ENCODE peak calls at places on chromosome 10, in five cellular contexts. One of them, this sample, is unnamed.

GRCh38 chr10:14757394-14757793 is 17.3 kb downstream of the FAM107B start:
- DNase-seq in thoracic aorta: no peak
- DNase-seq in Caco-2: no peak
- DNase-seq in fibroblast of pulmonary artery: no peak
- DNase-seq in keratinocyte: no peak
- DNase-seq in this sample: no peak

GRCh38 chr10:118444016-118444415 is 101.9 kb upstream of the FAM204A start:
- DNase-seq in thoracic aorta: no peak
- DNase-seq in Caco-2: no peak
- DNase-seq in fibroblast of pulmonary artery: no peak
- DNase-seq in keratinocyte: no peak
- DNase-seq in this sample: no peak

GRCh38 chr10:99403674-99404073 is 26.8 kb downstream of the GOT1 start:
- DNase-seq in thoracic aorta: no peak
- DNase-seq in Caco-2: no peak
- DNase-seq in fibroblast of pulmonary artery: peak
- DNase-seq in keratinocyte: no peak
- DNase-seq in this sample: peak

GRCh38 chr10:132506711-132507466 is 30.7 kb upstream of the INPP5A start:
- DNase-seq in thoracic aorta: no peak
- DNase-seq in Caco-2: no peak
- DNase-seq in fibroblast of pulmonary artery: peak
- DNase-seq in keratinocyte: no peak
- DNase-seq in this sample: no peak

GRCh38 chr10:88923525-88923924 is 29.0 kb downstream of the ACTA2 start:
- DNase-seq in thoracic aorta: no peak
- DNase-seq in Caco-2: no peak
- DNase-seq in fibroblast of pulmonary artery: no peak
- DNase-seq in keratinocyte: no peak
- DNase-seq in this sample: no peak

GRCh38 chr10:61130366-61130765 is 186.4 kb upstream of the RHOBTB1 start:
- DNase-seq in thoracic aorta: no peak
- DNase-seq in Caco-2: no peak
- DNase-seq in fibroblast of pulmonary artery: no peak
- DNase-seq in keratinocyte: no peak
- DNase-seq in this sample: peak

GRCh38 chr10:65470986-65471385 is 1454.8 kb upstream of the LRRTM3 start:
- DNase-seq in thoracic aorta: no peak
- DNase-seq in Caco-2: no peak
- DNase-seq in fibroblast of pulmonary artery: no peak
- DNase-seq in keratinocyte: no peak
- DNase-seq in this sample: no peak

GRCh38 chr10:47240173-47240572 is 59.8 kb upstream of the GDF10 start:
- DNase-seq in thoracic aorta: no peak
- DNase-seq in Caco-2: no peak
- DNase-seq in fibroblast of pulmonary artery: no peak
- DNase-seq in keratinocyte: no peak
- DNase-seq in this sample: no peak

GRCh38 chr10:76302491-76302890 is 871.1 kb downstream of the LRMDA start:
- DNase-seq in thoracic aorta: no peak
- DNase-seq in Caco-2: no peak
- DNase-seq in fibroblast of pulmonary artery: peak
- DNase-seq in keratinocyte: no peak
- DNase-seq in this sample: no peak

GRCh38 chr10:12214763-12215218 is 18.8 kb downstream of the CDC123 start:
- DNase-seq in thoracic aorta: no peak
- DNase-seq in Caco-2: peak
- DNase-seq in fibroblast of pulmonary artery: peak
- DNase-seq in keratinocyte: no peak
- DNase-seq in this sample: peak

GRCh38 chr10:23613900-23614299 is 175.0 kb downstream of the OTUD1 start:
- DNase-seq in thoracic aorta: no peak
- DNase-seq in Caco-2: no peak
- DNase-seq in fibroblast of pulmonary artery: no peak
- DNase-seq in keratinocyte: no peak
- DNase-seq in this sample: no peak

GRCh38 chr10:132918264-132918616 is 24.1 kb downstream of the CFAP46 start:
- DNase-seq in thoracic aorta: no peak
- DNase-seq in Caco-2: no peak
- DNase-seq in fibroblast of pulmonary artery: no peak
- DNase-seq in keratinocyte: no peak
- DNase-seq in this sample: no peak

GRCh38 chr10:132958886-132959295 is 16.5 kb upstream of the CFAP46 start:
- DNase-seq in thoracic aorta: no peak
- DNase-seq in Caco-2: no peak
- DNase-seq in fibroblast of pulmonary artery: no peak
- DNase-seq in keratinocyte: no peak
- DNase-seq in this sample: no peak

GRCh38 chr10:78372806-78373205 is 339.1 kb downstream of the RPS24 start:
- DNase-seq in thoracic aorta: no peak
- DNase-seq in Caco-2: no peak
- DNase-seq in fibroblast of pulmonary artery: no peak
- DNase-seq in keratinocyte: no peak
- DNase-seq in this sample: no peak

GRCh38 chr10:11601670-11602069 is 9.8 kb downstream of the USP6NL start:
- DNase-seq in thoracic aorta: no peak
- DNase-seq in Caco-2: no peak
- DNase-seq in fibroblast of pulmonary artery: no peak
- DNase-seq in keratinocyte: no peak
- DNase-seq in this sample: no peak

GRCh38 chr10:34854147-34854601 is 39.1 kb upstream of the PARD3 start:
- DNase-seq in thoracic aorta: no peak
- DNase-seq in Caco-2: no peak
- DNase-seq in fibroblast of pulmonary artery: peak
- DNase-seq in keratinocyte: no peak
- DNase-seq in this sample: peak

DNA sequence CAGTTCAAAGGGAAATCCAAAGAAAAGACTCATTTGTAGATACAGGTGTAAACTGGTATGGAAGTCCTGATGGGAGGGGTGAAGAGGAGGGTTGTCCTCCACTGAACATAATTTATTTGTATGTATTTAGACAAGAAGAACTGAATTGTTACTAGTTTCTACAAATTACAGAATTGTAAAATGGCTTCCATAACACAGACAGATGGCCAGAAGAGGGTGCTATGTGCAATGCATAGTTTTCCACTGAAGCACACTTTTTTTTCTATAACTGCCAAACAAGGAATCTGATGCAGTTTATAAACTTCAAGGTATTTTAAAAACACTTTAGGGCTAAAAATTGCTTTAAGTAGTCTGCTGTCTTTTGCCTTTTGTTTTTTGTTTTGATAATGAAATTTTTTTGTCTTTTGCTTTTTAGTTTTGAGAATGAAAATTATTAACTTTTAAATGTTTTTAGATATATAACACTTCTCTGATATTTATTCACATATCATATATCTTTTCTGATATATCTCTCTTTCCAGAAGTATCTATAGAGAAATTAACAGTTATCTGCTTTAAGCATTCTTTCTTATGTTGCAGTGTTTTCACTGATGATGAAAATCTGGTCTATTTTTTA is 58.5 kb downstream of the PHYHIPL start:
- DNase-seq in thoracic aorta: no peak
- DNase-seq in Caco-2: peak
- DNase-seq in fibroblast of pulmonary artery: peak
- DNase-seq in keratinocyte: no peak
- DNase-seq in this sample: peak
- TF ChIP-seq CTCF in thoracic aorta: peak
- TF ChIP-seq CTCF in Caco-2: peak
- TF ChIP-seq CTCF in fibroblast of pulmonary artery: peak
- TF ChIP-seq CTCF in keratinocyte: peak
- TF ChIP-seq CTCF in this sample: peak

GRCh38 chr10:80946957-80947722 is 409.4 kb downstream of the SH2D4B start:
- DNase-seq in thoracic aorta: no peak
- DNase-seq in Caco-2: no peak
- DNase-seq in fibroblast of pulmonary artery: no peak
- DNase-seq in keratinocyte: no peak
- DNase-seq in this sample: no peak
- TF ChIP-seq CTCF in thoracic aorta: no peak
- TF ChIP-seq CTCF in Caco-2: no peak
- TF ChIP-seq CTCF in fibroblast of pulmonary artery: no peak
- TF ChIP-seq CTCF in keratinocyte: no peak
- TF ChIP-seq CTCF in this sample: no peak

DNA sequence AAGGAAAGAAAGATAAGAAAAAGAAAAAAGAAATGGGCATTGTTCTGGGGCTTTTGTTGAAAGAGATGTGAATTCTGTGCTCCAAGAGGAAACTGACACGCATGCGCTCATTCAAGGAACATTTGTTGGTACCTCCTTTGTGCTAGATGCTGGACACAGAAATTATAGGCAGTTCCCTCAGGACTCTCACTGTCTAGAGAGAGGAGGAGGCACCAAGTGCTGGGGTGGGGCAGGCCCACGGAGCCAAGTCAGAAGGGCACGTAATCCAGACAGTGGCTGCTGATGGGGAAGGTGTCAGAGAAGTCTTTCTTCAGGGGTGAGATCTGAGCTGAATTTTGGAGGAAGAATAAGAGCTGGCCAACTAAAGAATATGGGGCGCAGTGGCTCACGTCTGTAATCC is 2.9 kb upstream of the ZFYVE27 start:
- DNase-seq in thoracic aorta: no peak
- DNase-seq in Caco-2: no peak
- DNase-seq in fibroblast of pulmonary artery: no peak
- DNase-seq in keratinocyte: no peak
- DNase-seq in this sample: no peak
- TF ChIP-seq CTCF in thoracic aorta: no peak
- TF ChIP-seq CTCF in Caco-2: no peak
- TF ChIP-seq CTCF in fibroblast of pulmonary artery: no peak
- TF ChIP-seq CTCF in keratinocyte: no peak
- TF ChIP-seq CTCF in this sample: no peak

GRCh38 chr10:97445722-97446639 is at the start of the genes EXOSC1 and ZDHHC16:
- DNase-seq in thoracic aorta: peak
- DNase-seq in Caco-2: peak
- DNase-seq in fibroblast of pulmonary artery: peak
- DNase-seq in keratinocyte: no peak
- DNase-seq in this sample: peak
- TF ChIP-seq CTCF in thoracic aorta: peak
- TF ChIP-seq CTCF in Caco-2: no peak
- TF ChIP-seq CTCF in fibroblast of pulmonary artery: no peak
- TF ChIP-seq CTCF in keratinocyte: no peak
- TF ChIP-seq CTCF in this sample: peak

GRCh38 chr10:1829712-1830111 is 92.4 kb upstream of the ADARB2 start:
- DNase-seq in thoracic aorta: no peak
- DNase-seq in Caco-2: no peak
- DNase-seq in fibroblast of pulmonary artery: no peak
- DNase-seq in keratinocyte: no peak
- DNase-seq in this sample: no peak
- TF ChIP-seq CTCF in thoracic aorta: no peak
- TF ChIP-seq CTCF in Caco-2: no peak
- TF ChIP-seq CTCF in fibroblast of pulmonary artery: no peak
- TF ChIP-seq CTCF in keratinocyte: no peak
- TF ChIP-seq CTCF in this sample: no peak

GRCh38 chr10:49253340-49253739 is 45.6 kb upstream of the C10orf71 start:
- DNase-seq in thoracic aorta: no peak
- DNase-seq in Caco-2: no peak
- DNase-seq in fibroblast of pulmonary artery: no peak
- DNase-seq in keratinocyte: no peak
- DNase-seq in this sample: no peak
- TF ChIP-seq CTCF in thoracic aorta: no peak
- TF ChIP-seq CTCF in Caco-2: no peak
- TF ChIP-seq CTCF in fibroblast of pulmonary artery: no peak
- TF ChIP-seq CTCF in keratinocyte: no peak
- TF ChIP-seq CTCF in this sample: no peak

GRCh38 chr10:119543814-119544642 is 1.5 kb upstream of the RGS10 start:
- DNase-seq in thoracic aorta: no peak
- DNase-seq in Caco-2: no peak
- DNase-seq in fibroblast of pulmonary artery: no peak
- DNase-seq in keratinocyte: no peak
- DNase-seq in this sample: peak
- TF ChIP-seq CTCF in thoracic aorta: no peak
- TF ChIP-seq CTCF in Caco-2: no peak
- TF ChIP-seq CTCF in fibroblast of pulmonary artery: no peak
- TF ChIP-seq CTCF in keratinocyte: no peak
- TF ChIP-seq CTCF in this sample: no peak

GRCh38 chr10:71277914-71278665 is 41.0 kb upstream of the SLC29A3 start:
- DNase-seq in thoracic aorta: no peak
- DNase-seq in Caco-2: no peak
- DNase-seq in fibroblast of pulmonary artery: no peak
- DNase-seq in keratinocyte: no peak
- DNase-seq in this sample: no peak

GRCh38 chr10:71276873-71277272 is 42.2 kb upstream of the SLC29A3 start:
- DNase-seq in thoracic aorta: no peak
- DNase-seq in Caco-2: no peak
- DNase-seq in fibroblast of pulmonary artery: no peak
- DNase-seq in keratinocyte: no peak
- DNase-seq in this sample: no peak

GRCh38 chr10:71272122-71272771 is 46.8 kb upstream of the SLC29A3 start:
- DNase-seq in thoracic aorta: no peak
- DNase-seq in Caco-2: no peak
- DNase-seq in fibroblast of pulmonary artery: peak
- DNase-seq in keratinocyte: no peak
- DNase-seq in this sample: peak

GRCh38 chr10:71273506-71273905 is 45.6 kb upstream of the SLC29A3 start:
- DNase-seq in thoracic aorta: no peak
- DNase-seq in Caco-2: no peak
- DNase-seq in fibroblast of pulmonary artery: no peak
- DNase-seq in keratinocyte: no peak
- DNase-seq in this sample: no peak

GRCh38 chr10:71274901-71275796 is 43.9 kb upstream of the SLC29A3 start:
- DNase-seq in thoracic aorta: no peak
- DNase-seq in Caco-2: no peak
- DNase-seq in fibroblast of pulmonary artery: no peak
- DNase-seq in keratinocyte: no peak
- DNase-seq in this sample: no peak
- TF ChIP-seq CTCF in thoracic aorta: no peak
- TF ChIP-seq CTCF in Caco-2: peak
- TF ChIP-seq CTCF in fibroblast of pulmonary artery: no peak
- TF ChIP-seq CTCF in keratinocyte: no peak
- TF ChIP-seq CTCF in this sample: no peak

DNA sequence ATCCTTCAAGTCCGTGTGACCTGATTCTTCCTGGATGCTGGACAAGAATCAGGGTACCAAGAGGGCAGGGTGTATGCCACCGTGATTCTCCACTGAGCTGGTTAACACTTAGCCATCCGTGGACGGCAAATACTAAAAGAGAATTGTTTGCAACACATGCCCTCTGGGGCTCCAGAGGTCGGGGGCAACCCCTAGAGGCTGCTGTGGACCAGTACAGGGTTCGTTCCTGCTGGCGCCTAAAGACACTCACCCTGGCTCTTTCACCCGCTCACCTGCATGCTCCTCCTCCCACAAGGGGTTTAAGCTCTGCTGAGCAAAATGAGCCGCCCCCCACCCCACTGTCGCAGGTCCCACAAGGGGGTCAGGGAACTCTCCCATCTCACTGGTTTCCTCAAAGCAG is 148.7 kb upstream of the ITGB1 start:
- DNase-seq in thoracic aorta: no peak
- DNase-seq in Caco-2: no peak
- DNase-seq in fibroblast of pulmonary artery: no peak
- DNase-seq in keratinocyte: no peak
- DNase-seq in this sample: no peak
- TF ChIP-seq CTCF in thoracic aorta: no peak
- TF ChIP-seq CTCF in Caco-2: no peak
- TF ChIP-seq CTCF in fibroblast of pulmonary artery: no peak
- TF ChIP-seq CTCF in keratinocyte: no peak
- TF ChIP-seq CTCF in this sample: no peak

This sample was measured in bronchial epithelial cell.